ENCODE peak calls at places on chromosomes 3 and 15, in six cellular contexts. E, J, I, A, V and B are unnamed samples.

GRCh38 chr3:16056210-16056607 is 118.3 kb upstream of the GALNT15 start:
- ATAC-seq in I (peak; percentile 62), V (peak; percentile 45), E (no peak), J (no peak), A (peak; percentile 74), B (no peak)

GRCh38 chr3:54969652-54970051 is 41.8 kb upstream of the LRTM1 start:
- ATAC-seq in V (no peak), J (no peak), A (no peak), I (no peak), E (no peak), B (no peak)

GRCh38 chr3:177429066-177429465 is 231.8 kb upstream of the TBL1XR1 start:
- ATAC-seq in V (peak; percentile 56), I (peak; percentile 56), J (no peak), A (no peak), E (no peak), B (no peak)

GRCh38 chr3:150583028-150583427 is 20.1 kb upstream of the SELENOT start:
- ATAC-seq in I (no peak), A (no peak), V (no peak), J (no peak), E (no peak), B (peak; percentile 80)

GRCh38 chr3:107861904-107862303 is 228.9 kb downstream of the CD47 start:
- ATAC-seq in I (no peak), A (no peak), E (peak; percentile 32), V (no peak), J (no peak), B (no peak)

GRCh38 chr15:70799667-70800450 is 36.5 kb upstream of the UACA start:
- ATAC-seq in E (no peak), J (peak; percentile 70), V (peak; percentile 75), I (peak; percentile 94), A (peak; percentile 72), B (no peak)

GRCh38 chr3:135213213-135213612 is 418.2 kb downstream of the EPHB1 start:
- ATAC-seq in I (no peak), V (no peak), A (no peak), J (no peak), E (no peak), B (no peak)

GRCh38 chr3:191244242-191244867 is 45.3 kb downstream of the OSTN start:
- ATAC-seq in E (no peak), A (no peak), V (no peak), I (no peak), J (no peak), B (no peak)

GRCh38 chr3:170740285-170740684 is 129.7 kb downstream of the RPL22L1 start:
- ATAC-seq in I (no peak), A (no peak), J (no peak), E (no peak), V (no peak), B (no peak)

GRCh38 chr3:154105218-154105975 is 15.8 kb upstream of the ARHGEF26 start:
- ATAC-seq in E (no peak), A (no peak), I (no peak), J (no peak), V (no peak), B (no peak)

GRCh38 chr15:35813573-35813972 is 267.6 kb upstream of the DPH6 start:
- ATAC-seq in A (no peak), V (no peak), E (no peak), I (no peak), J (no peak), B (no peak)

GRCh38 chr3:187967982-187968381 is 186.0 kb upstream of the LPP start:
- ATAC-seq in A (no peak), E (no peak), J (no peak), V (no peak), I (no peak), B (no peak)

GRCh38 chr15:90496791-90497190 is 32.9 kb upstream of the CRTC3 start:
- ATAC-seq in A (no peak), J (no peak), I (no peak), V (peak; percentile 67), E (no peak), B (no peak)

GRCh38 chr15:70505411-70505919 is 257.9 kb downstream of the UACA start:
- ATAC-seq in J (no peak), V (no peak), E (peak; percentile 40), I (peak; percentile 22), A (peak; percentile 67), B (peak; percentile 53)

GRCh38 chr3:145144361-145144760 is 1016.6 kb downstream of the PLOD2 start:
- ATAC-seq in I (no peak), A (no peak), J (no peak), V (no peak), E (no peak), B (no peak)

GRCh38 chr3:61669676-61670299 is 108.4 kb downstream of the PTPRG start:
- ATAC-seq in E (no peak), A (peak; percentile 93), I (no peak), J (no peak), V (peak; percentile 88), B (no peak)

GRCh38 chr15:89812126-89812846 is 2.4 kb downstream of the ANPEP start:
- ATAC-seq in A (peak; percentile 60), E (no peak), J (peak; percentile 81), I (peak; percentile 80), V (peak; percentile 88), B (no peak)